ENCODE peak calls at places on chromosomes 12 and 14, in nine cellular contexts. Z, N, J, C, Y, T, E, V and F are unnamed samples.

GRCh38 chr14:24042733-24043132 is 9.1 kb upstream of the CARMIL3 start:
- DNase-seq in Z (no peak), N (no peak), J (no peak), C (no peak), Y (no peak), T (no peak), E (no peak), V (no peak), F (no peak)

GRCh38 chr12:63068857-63069442 is 82.1 kb downstream of the AVPR1A start:
- DNase-seq in Z (peak; percentile 23), N (peak; percentile 66), J (peak; percentile 32), C (no peak), Y (peak; percentile 77), T (no peak), E (peak; percentile 7), V (no peak), F (peak; percentile 29)

GRCh38 chr12:1059162-1059561 is 68.1 kb downstream of the ERC1 start:
- DNase-seq in Z (no peak), N (no peak), J (no peak), C (no peak), Y (no peak), T (no peak), E (no peak), V (no peak), F (no peak)

GRCh38 chr12:90622431-90622830 is 332.5 kb downstream of the CCER1 start:
- DNase-seq in Z (no peak), N (no peak), J (no peak), C (no peak), Y (peak; percentile 24), T (no peak), E (no peak), V (no peak), F (no peak)

GRCh38 chr12:109111775-109112491 is 4.5 kb upstream of the ACACB start:
- DNase-seq in Z (peak; percentile 64), N (no peak), J (peak; percentile 44), C (no peak), Y (peak; percentile 77), T (peak; percentile 53), E (no peak), V (no peak), F (peak; percentile 12)

GRCh38 chr14:61584258-61584657 is 111.1 kb upstream of the HIF1A start:
- DNase-seq in Z (no peak), N (peak; percentile 34), J (no peak), C (no peak), Y (no peak), T (no peak), E (no peak), V (no peak), F (no peak)

GRCh38 chr14:42854061-42854460 is 1247.4 kb downstream of the LRFN5 start:
- DNase-seq in Z (no peak), N (no peak), J (no peak), C (no peak), Y (no peak), T (no peak), E (no peak), V (no peak), F (peak; percentile 89)

GRCh38 chr12:123894823-123895338 is 77.8 kb downstream of the CCDC92 start:
- DNase-seq in Z (no peak), N (no peak), J (no peak), C (no peak), Y (no peak), T (no peak), E (no peak), V (no peak), F (no peak)

GRCh38 chr12:47845066-47845465 is 25.4 kb upstream of the HDAC7 start:
- DNase-seq in Z (no peak), N (no peak), J (no peak), C (no peak), Y (no peak), T (no peak), E (no peak), V (no peak), F (no peak)

GRCh38 chr12:108211161-108211560 is 82.1 kb downstream of the WSCD2 start:
- DNase-seq in Z (no peak), N (no peak), J (no peak), C (no peak), Y (no peak), T (no peak), E (no peak), V (no peak), F (no peak)

GRCh38 chr14:56195727-56196126 is 77.5 kb downstream of the PELI2 start:
- DNase-seq in Z (no peak), N (no peak), J (peak; percentile 51), C (no peak), Y (no peak), T (no peak), E (no peak), V (no peak), F (peak; percentile 73)

GRCh38 chr12:130579231-130579630 is 136.9 kb downstream of the RIMBP2 start:
- DNase-seq in Z (no peak), N (no peak), J (no peak), C (no peak), Y (no peak), T (no peak), E (no peak), V (no peak), F (no peak)

GRCh38 chr12:27229367-27229766 is 14.7 kb upstream of the STK38L start:
- DNase-seq in Z (no peak), N (no peak), J (no peak), C (no peak), Y (no peak), T (no peak), E (no peak), V (no peak), F (peak; percentile 57)

GRCh38 chr12:94873368-94874085 is 130.0 kb downstream of the NDUFA12 start:
- DNase-seq in Z (peak; percentile 34), N (no peak), J (no peak), C (no peak), Y (peak; percentile 72), T (peak; percentile 55), E (no peak), V (no peak), F (no peak)

GRCh38 chr12:108772247-108772646 is 40.9 kb upstream of the CORO1C start:
- DNase-seq in Z (no peak), N (no peak), J (peak; percentile 45), C (no peak), Y (no peak), T (no peak), E (no peak), V (no peak), F (no peak)

GRCh38 chr12:6970096-6970527 is 352 bp downstream of the PHB2 start:
- DNase-seq in Z (no peak), N (no peak), J (peak; percentile 8), C (no peak), Y (no peak), T (no peak), E (no peak), V (no peak), F (no peak)

GRCh38 chr12:119615518-119616475 is 22.2 kb downstream of the TMEM233 start:
- DNase-seq in Z (no peak), N (no peak), J (no peak), C (no peak), Y (no peak), T (no peak), E (no peak), V (no peak), F (no peak)

GRCh38 chr14:105087308-105087962 is 22.2 kb upstream of the GPR132 start:
- DNase-seq in Z (no peak), N (no peak), J (no peak), C (no peak), Y (peak; percentile 65), T (peak; percentile 40), E (no peak), V (no peak), F (no peak)

GRCh38 chr14:49955013-49955412 is 62.1 kb downstream of the ARF6 start:
- DNase-seq in Z (no peak), N (no peak), J (no peak), C (no peak), Y (no peak), T (no peak), E (no peak), V (no peak), F (no peak)

GRCh38 chr12:51244269-51244668 is 5.6 kb downstream of the DAZAP2 start:
- DNase-seq in Z (no peak), N (no peak), J (no peak), C (no peak), Y (no peak), T (no peak), E (no peak), V (no peak), F (no peak)

GRCh38 chr12:85280138-85280983 is at the start of gene ALX1:
- DNase-seq in Z (peak; percentile 73), N (peak; percentile 66), J (peak; percentile 68), C (no peak), Y (peak; percentile 79), T (peak; percentile 94), E (no peak), V (no peak), F (no peak)

GRCh38 chr14:71113376-71113775 is 206.1 kb downstream of the PCNX1 start:
- DNase-seq in Z (no peak), N (peak; percentile 53), J (no peak), C (no peak), Y (no peak), T (no peak), E (no peak), V (no peak), F (no peak)